ENCODE peak calls at places on chromosomes 16 and 17, in eight cellular contexts. N is SK-N-SH, C is WERI-Rb-1, Z is pancreas, U is tibial nerve, V is tibial artery, X is brain microvascular endothelial cell, I is DND-41. O is an unnamed sample. For H3K36me3, the result is how much of the 10 kb centered on the place peaks cover.

GRCh38 chr16:6682142-6682811 is 650.4 kb upstream of the RBFOX1 start:
- DNase-seq in N (peak), C (peak), Z (peak), U (no peak), V (peak), X (no peak), I (peak), O (no peak)

GRCh38 chr17:56933151-56933745 is 19.4 kb upstream of the TRIM25 start:
- DNase-seq in N (no peak), C (no peak), Z (no peak), U (no peak), V (no peak), X (no peak), I (no peak), O (no peak)

GRCh38 chr17:2595736-2596135 is 2.3 kb downstream of the PAFAH1B1 start:
- DNase-seq in N (no peak), C (no peak), Z (no peak), U (no peak), V (no peak), X (no peak), I (no peak), O (no peak)

GRCh38 chr16:50152807-50153647 is at the start of gene TENT4B:
- DNase-seq in N (peak), C (peak), Z (peak), U (peak), V (peak), X (peak), I (peak), O (peak)

GRCh38 chr16:4625617-4626159 is 1.1 kb downstream of the MGRN1 start:
- DNase-seq in N (no peak), C (no peak), Z (no peak), U (no peak), V (no peak), X (no peak), I (no peak), O (no peak)

GRCh38 chr16:10828851-10829331 is 10.3 kb upstream of the TVP23A start:
- DNase-seq in N (peak), C (no peak), Z (peak), U (peak), V (peak), X (peak), I (no peak), O (no peak)

GRCh38 chr17:69452664-69453260 is 38.3 kb downstream of the MAP2K6 start:
- DNase-seq in N (no peak), C (no peak), Z (no peak), U (no peak), V (no peak), X (no peak), I (no peak), O (no peak)

GRCh38 chr17:66508896-66509843 is 206.8 kb downstream of the PRKCA start:
- DNase-seq in N (no peak), C (no peak), Z (peak), U (no peak), V (no peak), X (peak), I (no peak), O (no peak)

GRCh38 chr17:18129041-18129502 is 20.5 kb downstream of the MYO15A start:
- DNase-seq in N (no peak), C (no peak), Z (no peak), U (no peak), V (no peak), X (peak), I (no peak), O (no peak)

GRCh38 chr17:6507535-6507934 is 48.8 kb downstream of the PITPNM3 start:
- DNase-seq in N (no peak), C (no peak), Z (no peak), U (no peak), V (no peak), X (peak), I (no peak), O (no peak)
- H3K27ac ChIP-seq in N (peak), C (no peak), Z (no peak), U (no peak), V (no peak), X (no peak), I (no peak), O (no peak)

DNA sequence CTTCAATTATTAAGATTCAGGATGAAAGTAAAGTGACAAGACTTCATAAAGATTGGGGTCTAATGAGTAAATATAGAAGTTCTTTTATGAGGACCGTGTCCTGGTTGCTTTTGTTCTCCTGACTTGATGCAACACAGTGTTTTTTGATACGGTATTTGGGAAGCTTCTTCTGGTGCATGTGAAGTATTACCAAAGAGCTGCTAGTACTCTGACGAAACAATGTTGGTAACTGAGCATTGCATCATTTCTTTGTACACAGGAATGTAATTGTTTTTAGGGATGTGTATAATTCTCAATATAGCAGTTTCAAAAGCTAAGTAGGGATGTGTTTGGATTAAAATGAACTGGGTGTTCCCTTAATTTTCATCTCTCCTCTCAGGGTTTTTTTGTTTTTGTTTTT is 15.9 kb downstream of the KPNB1 start:
- DNase-seq in N (no peak), C (no peak), Z (no peak), U (no peak), V (no peak), X (no peak), I (no peak), O (no peak)
- H3K36me3 ChIP-seq in N (half or more), C (half or more), Z (half or more), U (under half), V (half or more), X (half or more), I (half or more), O (half or more)

GRCh38 chr17:47902039-47902744 is 6.2 kb downstream of the SP2 start:
- DNase-seq in N (no peak), C (no peak), Z (no peak), U (no peak), V (no peak), X (no peak), I (no peak), O (no peak)

GRCh38 chr17:47905221-47905733 is 9.2 kb downstream of the SP2 start:
- DNase-seq in N (no peak), C (no peak), Z (peak), U (peak), V (peak), X (peak), I (no peak), O (no peak)

GRCh38 chr17:47898246-47898645 is 2.2 kb downstream of the SP2 start:
- DNase-seq in N (no peak), C (no peak), Z (no peak), U (no peak), V (no peak), X (no peak), I (no peak), O (no peak)

GRCh38 chr17:47899643-47900042 is 3.6 kb downstream of the SP2 start:
- DNase-seq in N (no peak), C (no peak), Z (no peak), U (no peak), V (no peak), X (no peak), I (no peak), O (no peak)

GRCh38 chr17:47901423-47901822 is 5.4 kb downstream of the SP2 start:
- DNase-seq in N (no peak), C (no peak), Z (no peak), U (no peak), V (no peak), X (no peak), I (no peak), O (no peak)
- TF ChIP-seq CTCF in N (no peak), C (no peak), Z (no peak), U (no peak), V (no peak), X (no peak), I (no peak), O (no peak)

GRCh38 chr16:19728636-19728965 is 10.5 kb downstream of the IQCK start:
- DNase-seq in N (no peak), C (no peak), Z (no peak), U (no peak), V (no peak), X (no peak), I (no peak), O (no peak)
- H3K27ac ChIP-seq in N (no peak), C (no peak), Z (no peak), U (no peak), V (no peak), X (no peak), I (no peak), O (no peak)

DNA sequence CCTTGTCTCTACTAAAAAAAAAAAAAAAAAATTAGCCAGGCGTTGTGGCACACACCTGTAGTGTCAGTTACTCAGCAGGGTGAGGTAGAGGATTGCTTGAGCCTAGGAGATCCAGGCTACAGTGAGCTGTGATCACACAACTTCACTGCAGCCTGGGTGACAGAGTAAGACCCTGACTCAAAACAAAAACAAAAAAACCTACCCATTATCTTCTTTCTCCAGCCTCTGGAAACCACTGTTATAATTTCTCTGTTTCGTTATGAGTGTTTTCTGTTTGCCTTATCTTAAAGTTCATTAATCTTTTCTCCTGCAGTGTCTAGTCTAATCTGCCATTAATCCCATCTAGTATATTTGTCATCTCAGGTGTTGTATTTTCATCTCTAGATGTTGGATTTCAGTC is 18.6 kb upstream of the CLTC start:
- DNase-seq in N (no peak), C (no peak), Z (no peak), U (no peak), V (no peak), X (no peak), I (no peak), O (no peak)
- H3K36me3 ChIP-seq in N (half or more), C (under half), Z (under half), U (under half), V (half or more), X (under half), I (half or more), O (under half)